ENCODE peak calls at places on chromosomes 5 and 9, in ten cellular contexts. S is fibroblast of the conjunctiva; C is central memory CD4-positive, alpha-beta T cell; I is bronchial epithelial cell; V is activated CD4-positive, alpha-beta memory T cell treated with anti-CD3 and anti-CD28 coated beads, Interleukin-2, amount 10 ng/mL, durations not matched to agents 7 days and 5 days; B is NCI-H510A; T is hypothalamus; J is activated CD8-positive, alpha-beta T cell treated with anti-CD3 and anti-CD28 coated beads for 36 hours; L is hippocampal formation; Q is RWPE1. U is an unnamed sample.

GRCh38 chr5:90356612-90357011 is 52.9 kb downstream of the CETN3 start:
- DNase-seq in J (no peak), I (no peak), T (no peak), V (no peak), C (no peak), S (no peak), L (no peak), B (no peak), Q (no peak), U (no peak)

GRCh38 chr9:15642369-15642962 is 89.6 kb downstream of the CCDC171 start:
- DNase-seq in C (no peak), Q (peak), J (no peak), V (no peak), I (peak), L (peak), S (peak), B (peak), T (no peak), U (peak)

GRCh38 chr5:175365866-175366265 is 78.1 kb downstream of the DRD1 start:
- DNase-seq in Q (no peak), J (no peak), S (no peak), L (no peak), C (no peak), V (no peak), I (no peak), B (no peak), T (no peak), U (no peak)

GRCh38 chr5:56270058-56270457 is 36.9 kb upstream of the ANKRD55 start:
- DNase-seq in S (no peak), I (no peak), L (no peak), V (no peak), J (no peak), T (no peak), Q (no peak), C (no peak), B (no peak), U (no peak)

GRCh38 chr5:146890073-146890472 is 11.5 kb upstream of the PPP2R2B start:
- DNase-seq in J (no peak), T (no peak), L (no peak), I (no peak), S (no peak), C (no peak), V (no peak), Q (no peak), B (no peak), U (no peak)

GRCh38 chr9:34581318-34581717 is 8.2 kb downstream of the CNTFR start:
- DNase-seq in T (no peak), J (no peak), S (no peak), C (no peak), B (no peak), V (no peak), Q (no peak), L (no peak), I (no peak), U (no peak)

GRCh38 chr9:96884443-96884842 is 30.1 kb upstream of the ZNF782 start:
- DNase-seq in C (no peak), B (no peak), S (peak), Q (peak), T (no peak), I (peak), J (no peak), L (no peak), V (no peak), U (no peak)

GRCh38 chr5:947626-948471 is 55.2 kb downstream of the TRIP13 start:
- DNase-seq in L (no peak), C (no peak), J (no peak), T (no peak), B (no peak), Q (no peak), I (no peak), V (no peak), S (no peak), U (no peak)

GRCh38 chr9:14303526-14303925 is 10.4 kb downstream of the NFIB start:
- DNase-seq in J (no peak), B (no peak), C (no peak), Q (no peak), L (peak), S (no peak), I (no peak), T (peak), V (no peak), U (no peak)

GRCh38 chr9:135308809-135309762 is 170.5 kb upstream of the PPP1R26 start:
- DNase-seq in S (no peak), J (no peak), V (no peak), B (no peak), C (no peak), Q (no peak), I (no peak), T (no peak), L (no peak), U (no peak)

GRCh38 chr5:79691007-79691406 is 1.4 kb downstream of the CMYA5 start:
- DNase-seq in L (no peak), I (no peak), J (no peak), S (no peak), Q (no peak), B (no peak), C (no peak), V (no peak), T (no peak), U (no peak)

GRCh38 chr5:54329731-54330709 is 19.6 kb upstream of the ARL15 start:
- DNase-seq in Q (peak), J (no peak), L (no peak), T (no peak), V (no peak), I (peak), B (no peak), S (peak), C (no peak), U (peak)

GRCh38 chr5:151151793-151152192 is 5.8 kb downstream of the ANXA6 start:
- DNase-seq in I (no peak), T (no peak), L (no peak), B (no peak), J (peak), C (no peak), V (peak), S (no peak), Q (no peak), U (no peak)

GRCh38 chr5:157670662-157671591 is at the start of gene C5orf52:
- DNase-seq in I (peak), C (no peak), V (peak), B (no peak), Q (peak), J (peak), T (peak), L (no peak), S (no peak), U (no peak)

GRCh38 chr5:148966348-148966747 is 96.5 kb downstream of the SH3TC2 start:
- DNase-seq in B (no peak), S (no peak), V (no peak), J (no peak), I (peak), L (no peak), C (no peak), Q (peak), T (no peak), U (no peak)

GRCh38 chr5:60340965-60341471 is 358.9 kb downstream of the DEPDC1B start:
- DNase-seq in Q (no peak), I (no peak), J (peak), V (no peak), C (no peak), T (no peak), L (no peak), S (no peak), B (no peak), U (no peak)

GRCh38 chr5:32138839-32139493 is 35.2 kb downstream of the GOLPH3 start:
- DNase-seq in V (peak), I (no peak), J (peak), C (peak), B (no peak), L (no peak), Q (no peak), T (no peak), S (no peak), U (no peak)

GRCh38 chr5:5103249-5103648 is 36.9 kb upstream of the ADAMTS16 start:
- DNase-seq in Q (no peak), S (no peak), T (no peak), C (no peak), L (no peak), J (no peak), V (no peak), B (no peak), I (no peak), U (no peak)

GRCh38 chr9:10793306-10793705 is 180.5 kb upstream of the PTPRD start:
- DNase-seq in J (no peak), S (no peak), V (no peak), Q (no peak), T (no peak), L (no peak), B (no peak), I (peak), C (no peak), U (no peak)

GRCh38 chr5:91379602-91380490 is 3.3 kb downstream of the ARRDC3 start:
- DNase-seq in V (peak), S (peak), J (peak), I (peak), L (peak), Q (peak), C (peak), B (peak), T (peak), U (peak)

GRCh38 chr5:175778951-175779475 is 92.4 kb upstream of the CPLX2 start:
- DNase-seq in V (no peak), B (no peak), Q (peak), I (no peak), T (peak), S (no peak), J (no peak), L (no peak), C (no peak), U (peak)

GRCh38 chr5:76134646-76135045 is 51.5 kb downstream of the SV2C start:
- DNase-seq in B (no peak), S (no peak), J (no peak), Q (no peak), I (no peak), L (no peak), T (no peak), V (no peak), C (no peak), U (no peak)

GRCh38 chr5:129747847-129748407 is at the start of gene MINAR2:
- DNase-seq in T (no peak), J (no peak), L (no peak), S (no peak), B (no peak), V (no peak), I (no peak), C (no peak), Q (no peak), U (no peak)

GRCh38 chr5:141844414-141845097 is 33.7 kb downstream of the PCDH1 start:
- DNase-seq in B (no peak), Q (no peak), T (no peak), L (no peak), S (no peak), J (no peak), V (no peak), C (no peak), I (no peak), U (no peak)

GRCh38 chr9:79962836-79963235 is 391.1 kb downstream of the TLE4 start:
- DNase-seq in J (no peak), B (no peak), Q (no peak), V (no peak), T (no peak), S (no peak), L (no peak), I (no peak), C (no peak), U (no peak)

GRCh38 chr5:102901821-102902448 is 146.8 kb downstream of the PAM start:
- DNase-seq in L (no peak), V (no peak), C (no peak), B (no peak), S (no peak), I (peak), Q (peak), J (no peak), T (no peak), U (no peak)

GRCh38 chr5:173513521-173513991 is 102.9 kb downstream of the BOD1 start:
- DNase-seq in L (peak), B (no peak), V (no peak), Q (no peak), J (no peak), T (no peak), I (no peak), C (no peak), S (no peak), U (no peak)

GRCh38 chr5:149254506-149254905 is 17.2 kb upstream of the AFAP1L1 start:
- DNase-seq in J (no peak), S (no peak), L (no peak), T (no peak), V (no peak), I (no peak), C (no peak), Q (peak), B (no peak), U (no peak)

GRCh38 chr9:115921301-115921700 is 232.3 kb upstream of the PAPPA start:
- DNase-seq in J (no peak), S (no peak), L (no peak), V (no peak), B (no peak), C (no peak), I (no peak), Q (no peak), T (no peak), U (no peak)